ENCODE peak calls at places on chromosomes 13 and 19, in four cellular contexts. Y is fibroblast of the aortic adventitia, F is thoracic aorta, O is astrocyte of the spinal cord. J is an unnamed sample.
A peak's percentile ranks its signal among the peaks of the same experiment; 100 is the strongest.

GRCh38 chr13:37109080-37109678 is 3.7 kb upstream of the CSNK1A1L start:
- DNase-seq in Y (peak; percentile 80), F (no peak), O (peak; percentile 70), J (no peak)

GRCh38 chr13:113980489-113981064 is 6.7 kb upstream of the C13orf46 start:
- DNase-seq in Y (no peak), F (no peak), O (no peak), J (no peak)

GRCh38 chr13:30806784-30807183 is 71.4 kb downstream of the ALOX5AP start:
- DNase-seq in Y (peak; percentile 87), F (no peak), O (peak; percentile 76), J (no peak)

GRCh38 chr19:12639901-12640613 is 26.5 kb downstream of the MAN2B1 start:
- DNase-seq in Y (peak; percentile 69), F (peak; percentile 45), O (peak; percentile 71), J (peak; percentile 82)

GRCh38 chr19:10116866-10117616 is 2.7 kb downstream of the EIF3G start:
- DNase-seq in Y (no peak), F (no peak), O (no peak), J (no peak)

GRCh38 chr13:26758496-26759155 is 2.0 kb downstream of the GPR12 start:
- DNase-seq in Y (no peak), F (no peak), O (no peak), J (no peak)

GRCh38 chr19:1373534-1374249 is 10.0 kb upstream of the NDUFS7 start:
- DNase-seq in Y (no peak), F (no peak), O (peak; percentile 29), J (peak; percentile 55)

GRCh38 chr19:1295169-1296012 is 9.7 kb downstream of the EFNA2 start:
- DNase-seq in Y (no peak), F (no peak), O (no peak), J (no peak)

GRCh38 chr13:65597839-65598818 is 1632.0 kb downstream of the PCDH9 start:
- DNase-seq in Y (peak; percentile 75), F (no peak), O (peak; percentile 68), J (no peak)

GRCh38 chr13:110294624-110295023 is 12.3 kb downstream of the COL4A1 start:
- DNase-seq in Y (no peak), F (no peak), O (no peak), J (no peak)

GRCh38 chr13:75445717-75446529 is 36.0 kb downstream of the TBC1D4 start:
- DNase-seq in Y (peak; percentile 64), F (no peak), O (no peak), J (no peak)
- H3K4me3 ChIP-seq in Y (peak overlapping the region; percentile 34), F (no peak overlapping the region), O (no peak overlapping the region), J (no peak overlapping the region)

DNA sequence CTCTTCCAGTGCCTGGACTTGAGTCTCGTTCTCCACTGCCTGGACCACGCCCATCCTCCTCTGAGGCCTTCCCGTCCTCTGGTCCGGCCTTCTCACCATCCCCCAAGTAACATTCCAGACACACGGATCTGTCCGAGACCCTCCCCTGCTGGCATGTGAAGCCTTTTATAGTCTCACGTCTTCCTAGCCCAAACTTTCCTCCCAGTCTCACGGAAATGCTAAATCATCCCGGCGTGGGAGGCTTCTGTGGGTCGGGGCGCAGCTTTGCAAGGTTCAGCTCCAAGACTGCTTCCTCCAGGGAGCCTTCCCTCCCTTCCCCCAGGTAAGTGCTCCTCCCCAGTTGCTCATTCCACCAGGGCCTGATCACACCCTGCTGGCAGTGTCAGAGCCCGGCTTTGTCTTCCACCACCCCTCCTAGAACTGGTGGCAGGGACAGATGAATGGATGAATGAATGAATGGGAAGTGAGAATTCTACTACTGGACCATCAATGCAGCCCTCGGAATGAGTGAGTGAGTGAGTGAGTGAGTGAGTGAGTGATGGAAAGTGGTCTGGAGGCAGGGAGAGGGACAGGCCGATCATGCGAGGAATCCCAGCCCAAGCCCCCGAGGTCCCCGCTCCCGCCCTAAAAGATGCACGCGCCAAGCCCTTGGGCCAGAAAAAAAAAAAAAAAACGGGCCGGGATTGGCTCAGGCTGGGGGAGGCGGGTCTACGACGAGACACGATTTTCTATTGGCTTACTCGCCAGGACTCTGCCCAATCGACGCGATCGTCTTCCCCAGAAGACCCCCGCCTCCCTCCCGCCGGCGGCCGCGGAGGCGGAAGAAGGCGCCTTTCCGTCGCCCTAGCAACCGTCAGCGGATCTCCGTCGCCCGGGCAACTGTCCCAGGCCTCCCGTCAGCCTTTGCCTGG is 9.3 kb downstream of the EPHX3 start:
- DNase-seq in Y (peak; percentile 93), F (peak; percentile 70), O (peak; percentile 96), J (peak; percentile 84)
- H3K4me3 ChIP-seq in Y (peak overlapping the region; percentile 75), F (peak overlapping the region; percentile 78), O (peak overlapping the region; percentile 63), J (peak overlapping the region; percentile 15)

DNA sequence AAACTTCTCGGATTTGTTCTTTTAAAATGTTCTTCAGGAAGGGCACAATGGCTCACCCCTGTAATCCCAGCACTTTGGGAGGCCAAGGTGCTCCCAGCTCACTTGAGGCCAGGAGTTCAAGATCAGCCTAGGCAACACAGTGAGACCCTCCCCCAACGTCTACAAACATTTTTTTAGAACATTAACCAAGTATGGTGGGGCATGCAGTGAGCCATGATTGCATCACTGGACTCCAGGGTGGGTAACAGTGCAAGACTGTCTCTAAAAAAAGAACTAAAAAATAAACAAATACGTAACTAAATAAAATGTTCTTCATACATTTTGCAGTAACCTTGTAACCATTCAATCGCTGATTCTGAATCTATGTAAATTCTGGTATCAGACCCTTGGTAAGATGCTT is 2.1 kb upstream of the IPO5 start:
- DNase-seq in Y (no peak), F (no peak), O (no peak), J (no peak)
- H3K4me3 ChIP-seq in Y (no peak overlapping the region), F (no peak overlapping the region), O (no peak overlapping the region), J (no peak overlapping the region)

GRCh38 chr19:5686326-5686646 is 3.8 kb upstream of the RPL36 start:
- DNase-seq in Y (no peak), F (no peak), O (no peak), J (no peak)
- H3K4me3 ChIP-seq in Y (peak overlapping the region; percentile 70), F (peak overlapping the region; percentile 76), O (peak overlapping the region; percentile 41), J (peak overlapping the region; percentile 48)

DNA sequence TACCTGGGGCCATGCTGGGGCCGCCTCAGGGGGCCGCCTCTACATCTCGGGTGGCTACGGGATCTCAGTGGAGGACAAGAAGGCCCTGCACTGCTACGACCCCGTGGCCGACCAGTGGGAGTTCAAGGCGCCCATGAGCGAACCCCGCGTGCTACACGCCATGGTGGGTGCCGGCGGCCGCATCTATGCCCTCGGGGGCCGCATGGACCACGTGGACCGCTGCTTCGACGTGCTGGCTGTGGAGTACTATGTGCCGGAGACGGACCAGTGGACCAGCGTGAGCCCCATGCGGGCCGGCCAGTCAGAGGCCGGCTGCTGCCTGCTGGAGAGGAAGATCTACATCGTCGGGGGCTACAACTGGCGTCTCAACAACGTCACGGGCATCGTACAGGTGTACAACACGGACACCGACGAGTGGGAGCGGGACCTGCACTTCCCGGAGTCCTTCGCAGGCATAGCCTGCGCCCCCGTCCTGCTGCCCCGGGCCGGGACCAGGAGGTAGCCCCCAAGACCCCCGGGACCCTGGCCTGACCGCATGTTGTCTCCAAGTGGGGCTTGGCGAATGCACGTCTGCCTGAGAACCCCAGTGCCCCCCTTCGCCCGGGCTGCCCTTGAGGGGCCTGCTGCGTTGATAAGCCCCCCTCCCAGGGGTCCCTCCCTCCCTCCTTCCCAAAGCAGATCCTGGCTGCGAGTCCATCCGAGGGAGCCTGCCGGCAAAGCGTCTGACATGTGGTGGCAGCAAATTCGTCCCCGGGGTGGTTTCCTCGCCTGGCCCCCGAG is 14.5 kb upstream of the CRTC1 start:
- DNase-seq in Y (no peak), F (no peak), O (no peak), J (no peak)
- H3K4me3 ChIP-seq in Y (no peak overlapping the region), F (no peak overlapping the region), O (no peak overlapping the region), J (no peak overlapping the region)

GRCh38 chr13:98697833-98698232 is 54.6 kb downstream of the SLC15A1 start:
- DNase-seq in Y (no peak), F (no peak), O (no peak), J (no peak)
- H3K4me3 ChIP-seq in Y (no peak overlapping the region), F (no peak overlapping the region), O (no peak overlapping the region), J (no peak overlapping the region)